ENCODE peak calls at places on chromosome 2, in four cellular contexts. A, D, Y and H are unnamed samples.

GRCh38 chr2:236352761-236353593 is 88.8 kb upstream of the ASB18 start:
- DNase-seq in A (no peak), D (no peak), Y (peak; percentile 19), H (peak; percentile 13)

GRCh38 chr2:72887836-72888437 is 729 bp downstream of the SPR start:
- DNase-seq in A (peak; percentile 97), D (peak; percentile 89), Y (peak; percentile 90), H (peak; percentile 85)

GRCh38 chr2:161676902-161677496 is 52.8 kb downstream of the SLC4A10 start:
- DNase-seq in A (no peak), D (no peak), Y (no peak), H (no peak)

GRCh38 chr2:195330513-195330956 is 326.5 kb upstream of the SLC39A10 start:
- DNase-seq in A (no peak), D (no peak), Y (peak; percentile 45), H (no peak)

GRCh38 chr2:45006041-45006941 is 3.0 kb downstream of the SIX2 start:
- DNase-seq in A (no peak), D (no peak), Y (no peak), H (no peak)

GRCh38 chr2:124165698-124166097 is 140.6 kb downstream of the CNTNAP5 start:
- DNase-seq in A (no peak), D (no peak), Y (no peak), H (no peak)

GRCh38 chr2:112004246-112004645 is 50.8 kb upstream of the TMEM87B start:
- DNase-seq in A (no peak), D (no peak), Y (no peak), H (no peak)

GRCh38 chr2:203673933-203674332 is 32.5 kb upstream of the CD28 start:
- DNase-seq in A (no peak), D (no peak), Y (no peak), H (no peak)

GRCh38 chr2:158518083-158518482 is 61.3 kb downstream of the PKP4 start:
- DNase-seq in A (no peak), D (no peak), Y (no peak), H (no peak)

GRCh38 chr2:150376627-150377335 is 110.7 kb downstream of the RND3 start:
- DNase-seq in A (peak; percentile 14), D (peak; percentile 25), Y (no peak), H (peak; percentile 26)

GRCh38 chr2:120398051-120398960 is 52.4 kb downstream of the INHBB start:
- DNase-seq in A (no peak), D (no peak), Y (no peak), H (peak; percentile 82)

GRCh38 chr2:27233341-27233740 is 16.2 kb downstream of the CAD start:
- DNase-seq in A (no peak), D (no peak), Y (no peak), H (no peak)

GRCh38 chr2:231926761-231927565 is 767 bp upstream of the NPPC start:
- DNase-seq in A (peak; percentile 69), D (no peak), Y (no peak), H (no peak)

GRCh38 chr2:227388537-227389011 is 825 bp upstream of the SCYGR1 start:
- DNase-seq in A (no peak), D (no peak), Y (no peak), H (peak; percentile 99)

GRCh38 chr2:11129598-11130449 is 25.4 kb upstream of the SLC66A3 start:
- DNase-seq in A (peak; percentile 95), D (peak; percentile 62), Y (peak; percentile 85), H (peak; percentile 59)

GRCh38 chr2:108907822-108908716 is 81.0 kb downstream of the EDAR start:
- DNase-seq in A (no peak), D (no peak), Y (no peak), H (no peak)

GRCh38 chr2:16182841-16183240 is 242.5 kb downstream of the MYCN start:
- DNase-seq in A (no peak), D (no peak), Y (no peak), H (no peak)

GRCh38 chr2:8515864-8516533 is 165.9 kb upstream of the ID2 start:
- DNase-seq in A (no peak), D (no peak), Y (no peak), H (no peak)

GRCh38 chr2:63792523-63792922 is 49.2 kb upstream of the UGP2 start:
- DNase-seq in A (no peak), D (no peak), Y (no peak), H (no peak)

GRCh38 chr2:232687382-232688160 is 9.6 kb upstream of the GIGYF2 start:
- DNase-seq in A (no peak), D (no peak), Y (no peak), H (no peak)

GRCh38 chr2:162125138-162125537 is 26.9 kb downstream of the GCG start:
- DNase-seq in A (no peak), D (no peak), Y (no peak), H (no peak)

GRCh38 chr2:46364797-46365457 is 67.7 kb downstream of the EPAS1 start:
- DNase-seq in A (peak; percentile 30), D (peak; percentile 57), Y (peak; percentile 74), H (peak; percentile 50)

GRCh38 chr2:175889557-175890355 is 112.3 kb downstream of the LNPK start:
- DNase-seq in A (no peak), D (no peak), Y (no peak), H (no peak)

GRCh38 chr2:39411186-39411944 is 25.7 kb downstream of the MAP4K3 start:
- DNase-seq in A (no peak), D (peak; percentile 40), Y (peak; percentile 38), H (peak; percentile 57)

GRCh38 chr2:182716665-182716990 is 571 bp downstream of the DNAJC10 start:
- DNase-seq in A (peak; percentile 19), D (peak; percentile 11), Y (peak; percentile 48), H (no peak)

GRCh38 chr2:96580771-96581170 is 44.2 kb downstream of the ARID5A start:
- DNase-seq in A (no peak), D (peak; percentile 46), Y (peak; percentile 47), H (peak; percentile 18)

GRCh38 chr2:39845460-39846146 is 66.5 kb upstream of the THUMPD2 start:
- DNase-seq in A (no peak), D (no peak), Y (no peak), H (no peak)

DNA sequence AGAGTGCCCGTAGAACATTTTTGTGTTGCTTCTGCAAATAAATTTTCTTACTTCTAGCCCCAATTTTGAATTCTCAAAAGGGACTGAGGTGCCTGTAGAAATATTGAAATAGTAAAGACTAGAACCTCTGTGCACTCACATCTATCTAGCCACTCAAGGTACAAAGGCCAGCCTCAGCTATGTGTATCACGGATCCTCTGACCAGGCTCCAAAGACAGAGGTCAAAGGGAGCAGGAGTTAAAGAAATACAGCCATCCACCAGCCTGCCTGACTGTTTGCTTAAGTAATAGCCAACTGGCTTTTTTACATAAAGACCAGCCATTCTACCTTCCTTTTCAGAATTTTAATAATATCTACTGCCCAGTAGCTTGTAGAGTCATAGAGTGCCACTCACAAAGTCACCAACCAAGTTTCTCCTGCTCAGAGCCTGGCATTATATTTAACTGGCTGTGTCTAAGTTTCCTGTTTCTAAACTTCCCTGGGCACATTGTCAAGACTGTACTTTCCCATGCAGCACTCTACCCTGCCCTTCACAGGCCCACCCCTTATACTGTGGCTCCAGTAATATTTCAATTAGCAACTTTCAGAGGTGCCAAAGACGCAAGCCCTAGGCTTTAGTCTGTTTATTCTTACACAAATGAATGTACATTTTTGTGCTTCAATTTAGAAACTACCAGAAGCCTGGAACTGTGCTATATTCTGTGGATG is 338.3 kb upstream of the NT5C1B start:
- DNase-seq in A (no peak), D (peak; percentile 18), Y (no peak), H (no peak)
- TF ChIP-seq HMGXB4 in A (no peak), D (no peak), Y (no peak), H (no peak)

DNA sequence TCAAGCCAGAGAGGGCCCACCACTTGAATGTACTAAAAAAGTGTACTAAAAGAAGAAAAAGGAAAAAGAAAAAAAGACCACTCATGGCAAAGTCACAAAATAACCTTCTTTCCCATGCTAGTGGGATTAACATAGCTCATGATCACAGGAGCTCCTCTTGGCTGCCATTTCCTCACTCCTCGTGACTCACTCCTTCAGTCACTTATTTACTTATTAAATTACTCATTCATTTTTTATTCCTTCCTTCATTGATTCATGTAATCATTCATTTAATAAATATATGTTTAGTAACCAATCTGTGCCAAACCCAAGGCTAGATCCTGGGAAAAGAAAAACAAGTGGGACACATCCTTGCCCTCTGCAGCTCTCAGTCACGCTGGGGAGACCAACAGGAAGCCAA is 300.5 kb downstream of the INSIG2 start:
- DNase-seq in A (no peak), D (no peak), Y (no peak), H (no peak)
- TF ChIP-seq HMGXB4 in A (no peak), D (no peak), Y (no peak), H (no peak)

DNA sequence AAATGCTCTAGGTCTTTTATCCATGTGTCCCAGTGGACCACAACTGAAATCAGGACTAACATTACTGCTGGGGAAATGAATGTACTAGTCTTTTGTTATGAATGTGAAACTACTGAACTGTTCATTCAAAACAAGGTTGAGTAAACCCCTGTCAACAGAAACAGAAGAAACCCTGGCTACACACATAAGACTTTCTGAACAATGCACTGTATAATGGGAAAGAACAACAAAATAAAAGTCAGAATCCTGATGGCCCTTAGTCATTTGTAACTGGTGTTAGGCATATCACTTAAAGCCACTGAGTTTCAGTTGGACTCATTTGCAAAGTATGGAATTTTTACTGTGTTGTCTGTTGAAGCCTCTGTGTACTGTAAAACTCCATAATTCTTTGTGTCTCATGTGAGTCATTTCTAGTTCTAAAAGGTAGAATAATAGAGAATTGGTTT is 77.0 kb upstream of the UBXN4 start:
- DNase-seq in A (no peak), D (no peak), Y (no peak), H (no peak)
- TF ChIP-seq HMGXB4 in A (no peak), D (no peak), Y (no peak), H (no peak)

GRCh38 chr2:121707920-121708361 is 28.7 kb downstream of the NIFK start:
- DNase-seq in A (no peak), D (peak; percentile 43), Y (no peak), H (no peak)
- TF ChIP-seq HMGXB4 in A (no peak), D (no peak), Y (no peak), H (no peak)

GRCh38 chr2:160246356-160246755 is 46.3 kb upstream of the ITGB6 start:
- DNase-seq in A (no peak), D (no peak), Y (no peak), H (no peak)
- TF ChIP-seq HMGXB4 in A (no peak), D (no peak), Y (no peak), H (no peak)

GRCh38 chr2:148607553-148607952 is 37.0 kb upstream of the EPC2 start:
- DNase-seq in A (no peak), D (no peak), Y (no peak), H (no peak)
- TF ChIP-seq HMGXB4 in A (no peak), D (no peak), Y (no peak), H (no peak)

DNA sequence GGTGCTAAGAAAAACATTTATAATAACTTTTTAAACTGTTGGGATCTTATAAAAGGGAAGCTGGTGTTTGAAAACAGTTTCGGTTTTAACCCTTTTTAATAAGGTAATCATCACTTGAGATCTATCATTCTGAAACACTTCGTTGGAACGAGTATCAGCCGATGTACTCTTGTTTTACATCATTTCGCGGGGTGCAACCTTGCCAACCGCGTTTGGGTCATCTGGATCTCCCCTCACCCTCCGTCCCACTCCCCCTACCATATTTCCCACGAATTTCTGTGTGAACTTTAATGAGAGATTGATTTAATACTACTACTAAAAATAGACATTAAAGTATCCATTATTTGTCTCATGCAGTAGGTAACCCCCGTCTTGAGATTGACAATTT is 1.3 kb downstream of the CREB1 start:
- DNase-seq in A (no peak), D (no peak), Y (no peak), H (no peak)
- TF ChIP-seq HMGXB4 in A (no peak), D (no peak), Y (no peak), H (no peak)

GRCh38 chr2:105358593-105358992 is 21.3 kb downstream of the C2orf49 start:
- DNase-seq in A (no peak), D (no peak), Y (no peak), H (no peak)
- TF ChIP-seq HMGXB4 in A (no peak), D (no peak), Y (no peak), H (no peak)